ENCODE peak calls at places on chromosomes 16 and 17, in ten cellular contexts. B is left ventricle myocardium inferior, W is IMR-90, P is psoas muscle, H is PC-9, X is DND-41, F is Caco-2, Q is stomach, K is OCI-LY7, S is hepatocyte. V is an unnamed sample. For H3K36me3 and H3K9me3, the result is how much of the 10 kb centered on the place peaks cover.

GRCh38 chr16:69927056-69927757 is 23.9 kb upstream of the CLEC18A start:
- DNase-seq in X (no peak), Q (no peak), P (peak), K (no peak), S (peak), F (no peak), B (peak), H (no peak), W (peak), V (no peak)

GRCh38 chr16:87412371-87412995 is 20.3 kb downstream of the MAP1LC3B start:
- DNase-seq in H (no peak), K (no peak), W (no peak), P (no peak), B (peak), X (no peak), Q (no peak), F (no peak), S (no peak), V (no peak)

GRCh38 chr17:62671553-62671952 is 44.1 kb downstream of the MRC2 start:
- DNase-seq in Q (peak), F (no peak), W (no peak), B (no peak), P (peak), S (no peak), K (no peak), H (peak), X (no peak), V (no peak)

GRCh38 chr16:80966617-80967016 is 40.1 kb downstream of the CMC2 start:
- DNase-seq in Q (no peak), W (no peak), K (no peak), F (no peak), P (no peak), H (no peak), X (no peak), S (no peak), B (no peak), V (no peak)

GRCh38 chr17:61474235-61474927 is 22.2 kb downstream of the TBX4 start:
- DNase-seq in S (no peak), W (peak), F (peak), H (no peak), P (no peak), B (no peak), X (no peak), Q (no peak), K (no peak), V (no peak)

GRCh38 chr16:77758046-77758445 is 30.3 kb upstream of the VAT1L start:
- DNase-seq in K (no peak), S (no peak), B (no peak), X (no peak), Q (no peak), P (no peak), H (no peak), F (no peak), W (no peak), V (no peak)

GRCh38 chr16:19804538-19805323 is 79.9 kb downstream of the GPRC5B start:
- DNase-seq in F (no peak), Q (peak), B (peak), P (peak), S (no peak), H (peak), K (peak), X (peak), W (no peak), V (no peak)

GRCh38 chr17:75317671-75318070 is 28.4 kb upstream of the SLC25A19 start:
- DNase-seq in P (no peak), F (peak), W (no peak), K (no peak), Q (no peak), X (no peak), S (no peak), B (no peak), H (no peak), V (no peak)

GRCh38 chr16:89138843-89139520 is 32.6 kb upstream of the CDH15 start:
- DNase-seq in W (no peak), S (no peak), H (no peak), P (no peak), B (no peak), Q (no peak), K (no peak), X (no peak), F (no peak), V (no peak)

GRCh38 chr17:80892019-80892855 is 99.4 kb upstream of the CHMP6 start:
- DNase-seq in K (no peak), P (peak), H (peak), W (peak), B (peak), F (no peak), S (peak), X (no peak), Q (no peak), V (no peak)

GRCh38 chr16:51302042-51302441 is 151.0 kb upstream of the SALL1 start:
- DNase-seq in Q (no peak), P (no peak), K (no peak), B (no peak), F (no peak), H (no peak), S (no peak), X (no peak), W (no peak), V (no peak)

GRCh38 chr16:20822451-20823128 is 16.3 kb downstream of the REXO5 start:
- DNase-seq in S (no peak), H (no peak), F (no peak), B (no peak), X (no peak), P (no peak), Q (no peak), K (no peak), W (no peak), V (no peak)

GRCh38 chr17:36592316-36592710 is 634 bp downstream of the DHRS11 start:
- DNase-seq in W (no peak), Q (no peak), H (peak), S (peak), P (peak), K (no peak), B (no peak), F (no peak), X (no peak), V (peak)

GRCh38 chr16:69311533-69312388 is 611 bp downstream of the VPS4A start:
- DNase-seq in W (no peak), K (peak), F (peak), P (peak), B (no peak), X (peak), S (peak), H (peak), Q (peak), V (peak)

GRCh38 chr17:33205552-33205951 is 87.5 kb downstream of the ASIC2 start:
- DNase-seq in H (no peak), W (no peak), Q (no peak), K (no peak), X (no peak), B (no peak), S (no peak), P (no peak), F (no peak), V (no peak)

GRCh38 chr16:71669926-71670536 is 44.0 kb downstream of the MARVELD3 start:
- DNase-seq in S (peak), F (no peak), W (no peak), K (no peak), Q (no peak), H (no peak), P (no peak), B (no peak), X (no peak), V (no peak)
- H3K36me3 ChIP-seq in S (under half), F (under half), W (under half), K (half or more), Q (under half), H (under half), P (half or more), B (half or more), X (under half), V (under half)

DNA sequence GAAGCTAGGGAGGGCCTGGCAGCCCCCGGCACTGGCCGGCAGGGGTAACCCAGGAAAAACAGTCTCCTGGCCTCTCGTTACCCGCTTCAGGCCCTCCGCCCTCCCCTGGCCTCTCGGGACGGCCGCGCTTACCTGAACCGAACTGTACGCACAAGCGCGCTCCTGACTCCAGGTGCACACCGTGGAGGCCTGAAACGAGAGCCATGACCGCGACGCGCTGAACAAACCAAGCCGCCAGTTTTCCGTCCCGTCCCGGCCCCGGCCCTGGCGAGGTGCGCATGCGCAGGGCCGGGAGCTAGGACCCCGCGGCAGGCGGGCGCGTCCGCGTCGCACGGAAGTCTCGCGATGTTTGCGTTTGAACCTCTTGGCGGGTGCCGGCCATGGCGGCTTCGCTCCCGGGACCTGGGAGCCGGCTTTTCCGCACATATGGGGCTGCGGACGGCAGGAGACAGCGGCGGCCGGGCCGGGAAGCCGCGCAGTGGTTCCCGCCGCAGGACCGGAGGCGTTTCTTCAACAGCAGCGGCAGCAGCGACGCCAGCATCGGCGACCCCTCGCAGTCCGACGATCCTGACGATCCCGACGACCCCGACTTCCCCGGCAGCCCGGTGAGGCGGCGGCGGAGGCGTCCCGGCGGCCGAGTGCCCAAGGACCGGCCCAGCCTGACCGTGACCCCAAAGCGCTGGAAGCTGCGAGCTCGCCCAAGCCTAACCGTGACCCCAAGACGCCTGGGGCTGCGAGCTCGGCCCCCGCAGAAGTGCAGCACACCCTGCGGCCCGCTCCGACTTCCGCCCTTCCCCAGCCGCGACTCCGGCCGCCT is at the start of gene HASPIN:
- DNase-seq in Q (peak), W (peak), H (peak), F (peak), B (peak), X (peak), S (peak), P (peak), K (peak), V (peak)
- TF ChIP-seq CTCF in Q (no peak), W (peak), H (peak), F (peak), B (peak), X (no peak), S (peak), P (peak), K (peak), V (no peak)

GRCh38 chr17:22461460-22462145 is 769.3 kb downstream of the KCNJ18 start:
- DNase-seq in K (no peak), B (no peak), X (peak), P (no peak), H (no peak), S (no peak), F (no peak), Q (no peak), W (no peak), V (no peak)

GRCh38 chr17:22462461-22462860 is 770.1 kb downstream of the KCNJ18 start:
- DNase-seq in K (no peak), W (no peak), S (no peak), F (no peak), B (no peak), P (no peak), Q (no peak), H (no peak), X (no peak), V (no peak)

GRCh38 chr17:22460461-22461063 is 768.2 kb downstream of the KCNJ18 start:
- DNase-seq in H (no peak), K (no peak), F (no peak), X (no peak), Q (no peak), P (no peak), B (no peak), S (no peak), W (no peak), V (no peak)

GRCh38 chr17:22463110-22463850 is 771.0 kb downstream of the KCNJ18 start:
- DNase-seq in S (no peak), Q (no peak), W (no peak), H (no peak), P (no peak), F (no peak), X (no peak), B (no peak), K (no peak), V (no peak)

DNA sequence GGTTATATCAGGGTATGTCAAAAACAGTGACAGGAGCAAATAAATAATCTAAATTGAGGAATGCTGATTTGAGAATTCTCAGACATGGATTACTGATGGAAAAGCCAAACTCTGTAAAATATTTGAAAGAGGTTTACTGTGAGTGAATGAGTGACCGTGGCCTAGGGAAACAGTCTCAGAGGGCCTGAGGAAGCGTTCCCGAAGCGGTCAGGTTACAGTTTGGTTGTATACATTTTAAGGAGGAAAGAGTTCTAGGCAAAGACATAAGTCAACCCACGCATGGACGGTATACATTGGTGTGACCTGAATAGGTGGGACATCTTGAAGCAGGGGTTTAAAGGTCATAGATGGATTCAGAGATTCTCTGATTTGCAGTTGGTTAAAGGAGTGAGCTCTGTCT is 771.7 kb downstream of the KCNJ18 start:
- DNase-seq in B (no peak), W (no peak), K (no peak), Q (no peak), S (no peak), F (no peak), P (no peak), H (no peak), X (no peak), V (no peak)
- H3K9me3 ChIP-seq in B (under half), W (under half), K (under half), Q (under half), S (under half), F (under half), P (under half), H (under half), X (under half), V (under half)

DNA sequence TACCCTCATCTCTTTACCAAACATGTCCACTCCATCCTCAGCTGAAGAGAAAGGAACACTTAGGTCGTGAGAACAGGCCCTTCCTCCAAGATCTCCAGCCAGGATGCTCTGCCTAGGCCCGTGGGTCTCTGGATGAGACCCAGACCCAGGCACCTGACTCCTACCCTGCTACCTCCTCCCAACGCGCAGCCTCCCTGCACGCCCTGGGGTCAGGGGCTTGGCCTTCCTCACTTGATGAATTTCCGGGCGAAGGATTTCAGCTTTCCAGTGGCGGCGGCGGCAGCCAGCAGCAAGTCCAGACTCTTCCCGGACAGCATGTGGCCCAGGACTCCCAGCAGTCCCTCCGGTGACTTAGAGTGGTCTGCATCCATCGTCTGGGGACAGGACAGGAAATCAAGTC is 13.4 kb downstream of the CSF3 start:
- DNase-seq in B (no peak), W (no peak), F (no peak), P (no peak), X (no peak), S (no peak), K (no peak), Q (no peak), H (no peak), V (no peak)
- H3K36me3 ChIP-seq in B (half or more), W (half or more), F (under half), P (half or more), X (half or more), S (under half), K (half or more), Q (half or more), H (under half), V (under half)

GRCh38 chr16:10918294-10919002 is 23.8 kb downstream of the DEXI start:
- DNase-seq in W (peak), Q (peak), S (peak), B (peak), H (peak), P (peak), K (peak), X (peak), F (peak), V (peak)
- TF ChIP-seq CTCF in W (peak), Q (peak), S (peak), B (peak), H (peak), P (peak), K (peak), X (peak), F (peak), V (peak)

GRCh38 chr16:24381470-24382118 is 125.5 kb downstream of the CACNG3 start:
- DNase-seq in H (no peak), P (no peak), Q (no peak), S (peak), K (no peak), W (no peak), X (no peak), F (no peak), B (no peak), V (no peak)

GRCh38 chr16:24382929-24383328 is 126.8 kb downstream of the CACNG3 start:
- DNase-seq in F (no peak), Q (no peak), H (no peak), K (no peak), P (no peak), B (no peak), W (no peak), S (no peak), X (no peak), V (peak)

GRCh38 chr16:24378999-24379398 is 122.9 kb downstream of the CACNG3 start:
- DNase-seq in K (no peak), F (no peak), Q (no peak), B (no peak), H (no peak), X (no peak), S (no peak), P (no peak), W (no peak), V (no peak)
- H3K9me3 ChIP-seq in K (under half), F (under half), Q (half or more), B (half or more), H (under half), X (under half), S (under half), P (under half), W (under half), V (under half)

GRCh38 chr16:67571464-67571863 is 9.1 kb downstream of the CTCF start:
- DNase-seq in P (no peak), S (no peak), X (no peak), Q (no peak), W (peak), B (no peak), K (no peak), F (no peak), H (no peak), V (no peak)
- H3K36me3 ChIP-seq in P (under half), S (under half), X (half or more), Q (under half), W (under half), B (under half), K (half or more), F (under half), H (under half), V (under half)

GRCh38 chr17:7716901-7717755 is at the start of gene DNAH2:
- DNase-seq in S (peak), B (peak), H (peak), P (peak), X (no peak), K (no peak), W (peak), F (peak), Q (peak), V (peak)
- TF ChIP-seq CTCF in S (peak), B (peak), H (peak), P (peak), X (peak), K (peak), W (peak), F (peak), Q (no peak), V (peak)

DNA sequence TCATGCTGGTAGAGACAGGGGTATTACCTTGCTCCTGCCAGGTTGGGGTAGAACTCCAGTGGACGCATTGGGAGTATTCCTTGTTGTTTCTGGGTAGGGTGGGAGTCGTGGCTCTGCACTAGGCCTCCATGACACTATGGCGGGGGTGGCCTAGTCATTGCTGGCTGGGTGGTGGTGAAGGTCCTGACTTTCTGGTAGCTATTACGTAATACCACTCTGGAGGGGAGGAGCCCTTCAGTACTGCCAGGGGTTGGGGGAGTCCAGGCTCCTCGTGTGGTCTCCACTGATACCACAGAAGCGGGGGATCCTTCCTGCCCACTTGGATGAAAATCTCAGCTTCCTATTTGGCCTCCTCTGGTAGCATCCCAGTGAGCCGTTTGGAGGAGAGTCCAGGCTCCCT is 65.7 kb upstream of the GNG13 start:
- DNase-seq in W (no peak), H (no peak), B (no peak), S (no peak), K (no peak), F (no peak), X (no peak), Q (no peak), P (no peak), V (no peak)
- H3K9me3 ChIP-seq in W (under half), H (under half), B (under half), S (under half), K (under half), F (under half), X (under half), Q (under half), P (under half), V (under half)